ENCODE peak calls at places on chromosomes 7 and 10, in seven cellular contexts. W is keratinocyte; V is Peyer's patch; Q is aorta; B is CD8-positive, alpha-beta T cell; J is body of pancreas; Z is OCI-LY7. I is an unnamed sample. For H3K36me3, the result is how much of the 10 kb centered on the place peaks cover.

GRCh38 chr7:54705436-54705835 is 53.6 kb downstream of the SEC61G start:
- DNase-seq in W (peak), V (no peak), Q (no peak), B (no peak), J (no peak), Z (no peak), I (no peak)

GRCh38 chr10:3104251-3104918 is 37.0 kb downstream of the PFKP start:
- DNase-seq in W (no peak), V (no peak), Q (peak), B (no peak), J (no peak), Z (no peak), I (no peak)

GRCh38 chr7:131000389-131000788 is 266.4 kb upstream of the KLF14 start:
- DNase-seq in W (no peak), V (no peak), Q (no peak), B (no peak), J (no peak), Z (no peak), I (no peak)

GRCh38 chr10:71085689-71086438 is 126.5 kb upstream of the UNC5B start:
- DNase-seq in W (no peak), V (no peak), Q (peak), B (no peak), J (peak), Z (no peak), I (peak)

GRCh38 chr7:44320794-44321371 is 4.5 kb downstream of the CAMK2B start:
- DNase-seq in W (no peak), V (no peak), Q (no peak), B (no peak), J (no peak), Z (no peak), I (no peak)

GRCh38 chr10:5987747-5988146 is 10.4 kb upstream of the IL15RA start:
- DNase-seq in W (no peak), V (no peak), Q (no peak), B (no peak), J (no peak), Z (no peak), I (no peak)

GRCh38 chr10:132411561-132412253 is 14.7 kb downstream of the PWWP2B start:
- DNase-seq in W (no peak), V (no peak), Q (no peak), B (no peak), J (peak), Z (no peak), I (peak)

GRCh38 chr10:86718556-86718955 is 37.9 kb upstream of the BMPR1A start:
- DNase-seq in W (no peak), V (no peak), Q (no peak), B (no peak), J (no peak), Z (no peak), I (no peak)

GRCh38 chr10:54613162-54613561 is 187.9 kb downstream of the PCDH15 start:
- DNase-seq in W (no peak), V (no peak), Q (no peak), B (no peak), J (no peak), Z (no peak), I (no peak)

GRCh38 chr10:27448926-27449325 is 55.2 kb upstream of the RAB18 start:
- DNase-seq in W (peak), V (no peak), Q (no peak), B (no peak), J (no peak), Z (no peak), I (no peak)

GRCh38 chr7:98054585-98054984 is 52.1 kb upstream of the LMTK2 start:
- DNase-seq in W (peak), V (no peak), Q (no peak), B (no peak), J (no peak), Z (no peak), I (no peak)

GRCh38 chr7:112428715-112429114 is 21.5 kb upstream of the IFRD1 start:
- DNase-seq in W (no peak), V (no peak), Q (no peak), B (no peak), J (no peak), Z (no peak), I (no peak)

GRCh38 chr7:95501261-95501816 is 15.6 kb downstream of the ASB4 start:
- DNase-seq in W (no peak), V (no peak), Q (no peak), B (no peak), J (no peak), Z (no peak), I (peak)

DNA sequence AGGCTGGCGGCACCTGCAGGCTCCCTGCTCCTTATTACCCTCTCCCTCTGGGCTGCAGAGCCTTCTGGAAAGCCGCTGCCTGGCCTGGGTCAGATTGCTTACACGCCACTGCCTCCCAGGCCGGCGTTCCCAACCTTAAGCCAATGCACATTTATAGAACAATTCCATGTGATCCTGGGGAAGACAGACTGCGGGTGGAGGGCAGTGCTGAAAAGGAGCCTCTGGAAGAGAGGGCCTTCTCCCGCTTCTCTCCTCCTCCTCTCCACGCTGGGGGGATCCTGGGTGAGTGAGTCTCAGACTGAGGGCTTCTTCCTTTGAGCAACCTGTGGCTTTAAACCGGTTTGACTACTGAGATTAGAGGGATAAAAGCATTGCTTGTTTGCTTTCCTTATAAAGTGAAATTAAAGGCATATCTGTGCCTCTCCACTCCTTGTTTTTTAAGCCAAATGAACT is 5.5 kb downstream of the TACC2 start:
- DNase-seq in W (no peak), V (no peak), Q (peak), B (no peak), J (peak), Z (no peak), I (peak)
- H3K4me3 ChIP-seq in W (no peak), V (no peak), Q (peak), B (no peak), J (no peak), Z (no peak), I (no peak)

GRCh38 chr7:29937132-29937531 is 52.5 kb downstream of the SCRN1 start:
- DNase-seq in W (no peak), V (no peak), Q (no peak), B (no peak), J (no peak), Z (no peak), I (no peak)
- H3K36me3 ChIP-seq in W (under half), V (under half), Q (under half), B (under half), J (under half), Z (half or more), I (under half)

DNA sequence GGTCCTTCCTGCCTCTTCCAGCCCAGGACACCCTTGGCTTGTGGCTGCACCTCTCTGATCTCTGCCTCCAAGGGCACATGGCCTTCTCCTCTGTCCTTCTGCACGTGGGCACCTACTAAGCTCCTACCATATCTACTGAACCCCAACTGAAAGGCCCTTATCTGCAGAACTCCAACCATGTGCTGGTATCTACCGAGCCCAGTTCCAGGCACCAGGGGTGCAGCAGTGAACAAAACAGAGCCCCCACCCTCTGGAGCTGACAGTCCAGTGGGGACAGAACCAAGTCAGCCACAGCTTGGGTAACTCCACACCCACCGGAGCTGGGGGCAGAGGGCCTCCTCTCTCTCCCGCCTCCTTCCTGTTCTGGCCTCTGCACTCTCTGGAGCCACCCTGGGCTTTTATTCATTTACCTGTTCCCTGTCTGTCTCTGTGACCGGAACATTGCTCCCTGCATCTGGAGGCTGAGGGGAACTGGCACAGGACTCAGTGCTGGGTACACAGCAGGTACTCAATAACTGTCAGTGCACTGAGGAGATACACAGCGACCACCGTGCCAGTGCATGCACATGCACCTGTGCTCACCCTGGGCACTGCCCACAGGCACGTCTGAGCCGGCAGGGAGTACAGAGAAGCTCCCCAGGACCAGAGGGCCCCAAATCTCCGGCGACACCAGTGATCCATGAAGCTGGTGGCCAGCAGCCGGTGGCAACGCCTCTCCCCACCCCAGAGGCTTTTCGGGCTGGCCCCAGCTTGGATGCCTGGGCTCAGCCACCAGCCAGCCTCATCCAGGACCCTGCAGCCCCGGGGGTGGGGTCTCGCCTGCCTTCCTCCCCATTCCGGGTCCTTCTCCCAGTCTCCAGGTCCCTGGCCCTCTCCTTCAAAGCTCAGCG is 2.0 kb downstream of the MICALL2 start:
- DNase-seq in W (no peak), V (no peak), Q (no peak), B (no peak), J (no peak), Z (no peak), I (no peak)
- H3K4me3 ChIP-seq in W (peak), V (peak), Q (no peak), B (no peak), J (no peak), Z (no peak), I (no peak)

GRCh38 chr10:52226448-52226847 is 87.6 kb upstream of the DKK1 start:
- DNase-seq in W (no peak), V (no peak), Q (no peak), B (no peak), J (no peak), Z (no peak), I (no peak)

GRCh38 chr10:52232561-52233350 is 81.3 kb upstream of the DKK1 start:
- DNase-seq in W (no peak), V (no peak), Q (no peak), B (no peak), J (peak), Z (no peak), I (no peak)

GRCh38 chr10:52229271-52229931 is 84.7 kb upstream of the DKK1 start:
- DNase-seq in W (no peak), V (no peak), Q (no peak), B (no peak), J (no peak), Z (no peak), I (no peak)

GRCh38 chr10:52228556-52228955 is 85.5 kb upstream of the DKK1 start:
- DNase-seq in W (peak), V (no peak), Q (no peak), B (no peak), J (no peak), Z (no peak), I (no peak)
- H3K36me3 ChIP-seq in W (under half), V (under half), Q (under half), B (under half), J (under half), Z (under half), I (under half)

GRCh38 chr7:35252584-35252983 is 1.3 kb downstream of the TBX20 start:
- DNase-seq in W (no peak), V (no peak), Q (no peak), B (no peak), J (no peak), Z (no peak), I (no peak)

GRCh38 chr7:35255417-35255798 is 1.5 kb upstream of the TBX20 start:
- DNase-seq in W (no peak), V (no peak), Q (no peak), B (no peak), J (no peak), Z (no peak), I (peak)

GRCh38 chr7:35254496-35255416 is 856 bp upstream of the TBX20 start:
- DNase-seq in W (no peak), V (no peak), Q (no peak), B (no peak), J (no peak), Z (no peak), I (no peak)

GRCh38 chr7:35253182-35253679 is 669 bp downstream of the TBX20 start:
- DNase-seq in W (no peak), V (no peak), Q (no peak), B (no peak), J (no peak), Z (peak), I (peak)

GRCh38 chr7:35253680-35254495 is at the start of gene TBX20:
- DNase-seq in W (no peak), V (no peak), Q (peak), B (no peak), J (peak), Z (peak), I (peak)
- H3K4me3 ChIP-seq in W (no peak), V (peak), Q (peak), B (no peak), J (peak), Z (peak), I (peak)

I was measured in H7.